ENCODE peak calls at places on chromosomes 16 and 17, in six cellular contexts. H, Y, N, C, F and K are unnamed samples.

GRCh38 chr17:20967776-20968175 is 75.0 kb downstream of the USP22 start:
- DNase-seq in H (peak), N (no peak), Y (no peak), F (no peak), C (no peak), K (peak)

GRCh38 chr17:7835818-7836595 is 2.0 kb downstream of the KDM6B start:
- DNase-seq in Y (peak), H (peak), F (peak), N (peak), C (no peak), K (peak)

GRCh38 chr17:5715478-5715877 is 131.2 kb upstream of the NLRP1 start:
- DNase-seq in H (no peak), Y (no peak), F (no peak), C (no peak), N (no peak), K (no peak)

GRCh38 chr17:78806451-78806850 is 24.4 kb upstream of the CYTH1 start:
- DNase-seq in C (no peak), N (no peak), H (no peak), F (no peak), Y (no peak), K (no peak)

GRCh38 chr17:2174471-2175293 is 119.8 kb downstream of the HIC1 start:
- DNase-seq in F (peak), Y (peak), C (no peak), N (peak), H (peak), K (peak)

GRCh38 chr17:63823659-63824331 is 3.4 kb upstream of the PSMC5 start:
- DNase-seq in H (no peak), C (no peak), F (no peak), N (no peak), Y (no peak), K (no peak)

GRCh38 chr17:72826602-72827001 is 265.9 kb downstream of the SLC39A11 start:
- DNase-seq in C (no peak), H (peak), F (no peak), Y (no peak), N (peak), K (peak)

GRCh38 chr16:14307623-14308356 is 236.7 kb downstream of the MRTFB start:
- DNase-seq in Y (peak), H (no peak), F (peak), N (no peak), C (no peak), K (peak)

GRCh38 chr16:84018710-84019109 is 23.9 kb downstream of the SLC38A8 start:
- DNase-seq in C (no peak), F (no peak), H (no peak), N (no peak), Y (no peak), K (no peak)

GRCh38 chr17:80637286-80637703 is 92.7 kb downstream of the RPTOR start:
- DNase-seq in Y (no peak), H (no peak), N (no peak), F (no peak), C (no peak), K (no peak)

GRCh38 chr16:3454631-3455147 is 11.2 kb downstream of the NAA60 start:
- DNase-seq in N (no peak), Y (no peak), F (no peak), C (no peak), H (no peak), K (no peak)

GRCh38 chr16:87464691-87465300 is 28.0 kb downstream of the ZCCHC14 start:
- DNase-seq in N (peak), C (no peak), Y (peak), H (peak), F (peak), K (peak)

GRCh38 chr16:4101421-4102275 is 14.6 kb downstream of the ADCY9 start:
- DNase-seq in C (no peak), Y (peak), H (no peak), N (no peak), F (peak), K (no peak)

GRCh38 chr17:61139219-61139618 is 260.4 kb upstream of the TBX2 start:
- DNase-seq in H (peak), C (peak), Y (no peak), N (peak), F (no peak), K (peak)

GRCh38 chr16:88479795-88480760 is 27.0 kb downstream of the ZFPM1 start:
- DNase-seq in C (no peak), H (no peak), F (peak), Y (no peak), N (no peak), K (no peak)

GRCh38 chr16:85650864-85651811 is 37.6 kb downstream of the GINS2 start:
- DNase-seq in F (peak), N (no peak), C (no peak), H (no peak), Y (peak), K (no peak)

GRCh38 chr17:66661411-66661843 is 173.5 kb upstream of the CACNG5 start:
- DNase-seq in F (no peak), Y (no peak), N (peak), H (peak), C (no peak), K (peak)

GRCh38 chr17:16507918-16508533 is 16.0 kb upstream of the LRRC75A start:
- DNase-seq in H (no peak), F (no peak), C (no peak), Y (no peak), N (no peak), K (no peak)

GRCh38 chr17:65101371-65101770 is 35.8 kb upstream of the RGS9 start:
- DNase-seq in F (no peak), C (no peak), Y (no peak), N (no peak), H (no peak), K (no peak)

GRCh38 chr17:14337596-14338079 is 36.8 kb downstream of the HS3ST3B1 start:
- DNase-seq in N (no peak), F (no peak), H (no peak), C (no peak), Y (no peak), K (no peak)

GRCh38 chr16:11138026-11138768 is 117.8 kb downstream of the SOCS1 start:
- DNase-seq in Y (no peak), C (no peak), F (no peak), H (no peak), N (no peak), K (no peak)

GRCh38 chr16:23132921-23133532 is 16.2 kb downstream of the USP31 start:
- DNase-seq in N (peak), Y (no peak), C (no peak), F (peak), H (no peak), K (no peak)

GRCh38 chr17:78124081-78124835 is 4.3 kb downstream of the TMC6 start:
- DNase-seq in F (no peak), C (no peak), N (no peak), Y (no peak), H (no peak), K (no peak)

GRCh38 chr17:27558842-27559505 is 72.0 kb upstream of the LGALS9 start:
- DNase-seq in F (no peak), N (no peak), H (no peak), C (no peak), Y (no peak), K (no peak)

GRCh38 chr17:53749178-53749577 is 73.5 kb upstream of the KIF2B start:
- DNase-seq in Y (no peak), N (peak), C (no peak), F (no peak), H (peak), K (no peak)

GRCh38 chr17:75063201-75063600 is 16.2 kb downstream of the KCTD2 start:
- DNase-seq in Y (no peak), N (no peak), C (no peak), F (no peak), H (no peak), K (no peak)

GRCh38 chr16:87922250-87922871 is 14.0 kb downstream of the CA5A start:
- DNase-seq in C (no peak), Y (no peak), H (no peak), N (no peak), F (peak), K (peak)

GRCh38 chr17:66945451-66945850 is 19.1 kb upstream of the CACNG4 start:
- DNase-seq in Y (no peak), N (no peak), F (no peak), C (no peak), H (no peak), K (no peak)

GRCh38 chr16:85210423-85211169 is 98.3 kb upstream of the CIBAR2 start:
- DNase-seq in Y (no peak), N (peak), C (no peak), F (no peak), H (peak), K (peak)

DNA sequence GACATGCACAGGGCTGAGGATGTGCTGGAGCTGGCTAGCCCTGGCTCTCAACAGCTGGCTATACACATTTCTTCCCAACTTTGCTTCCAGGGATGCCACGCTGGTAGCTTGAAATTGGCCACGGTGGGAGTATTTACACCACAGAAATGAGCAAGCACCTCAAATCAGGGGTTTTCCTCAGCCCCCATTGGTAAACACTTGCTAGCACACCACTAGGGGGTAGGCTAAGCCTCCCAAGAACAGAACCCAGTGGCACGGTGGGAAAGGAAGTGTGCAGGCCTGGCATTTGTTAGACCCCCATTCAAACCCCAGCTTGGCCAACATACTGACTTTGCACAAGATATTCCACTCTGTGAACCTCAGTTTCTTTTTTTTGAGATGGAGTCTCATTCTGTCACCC is 12.9 kb downstream of the DRC3 start:
- DNase-seq in C (no peak), H (peak), Y (no peak), N (no peak), F (no peak), K (peak)
- TF ChIP-seq CTCF in C (peak), H (peak), Y (no peak), N (peak), F (no peak), K (peak)

GRCh38 chr16:63982156-63982555 is 1139.7 kb downstream of the CDH11 start:
- DNase-seq in F (no peak), C (no peak), N (no peak), H (no peak), Y (no peak), K (no peak)

GRCh38 chr16:63976345-63976744 is 1145.5 kb downstream of the CDH11 start:
- DNase-seq in N (no peak), Y (no peak), F (no peak), H (no peak), C (no peak), K (no peak)

GRCh38 chr16:63981639-63982038 is 1140.2 kb downstream of the CDH11 start:
- DNase-seq in N (no peak), C (no peak), F (no peak), H (no peak), Y (no peak), K (no peak)

GRCh38 chr16:63975669-63976068 is 1146.2 kb downstream of the CDH11 start:
- DNase-seq in H (no peak), Y (no peak), N (no peak), C (no peak), F (no peak), K (no peak)

DNA sequence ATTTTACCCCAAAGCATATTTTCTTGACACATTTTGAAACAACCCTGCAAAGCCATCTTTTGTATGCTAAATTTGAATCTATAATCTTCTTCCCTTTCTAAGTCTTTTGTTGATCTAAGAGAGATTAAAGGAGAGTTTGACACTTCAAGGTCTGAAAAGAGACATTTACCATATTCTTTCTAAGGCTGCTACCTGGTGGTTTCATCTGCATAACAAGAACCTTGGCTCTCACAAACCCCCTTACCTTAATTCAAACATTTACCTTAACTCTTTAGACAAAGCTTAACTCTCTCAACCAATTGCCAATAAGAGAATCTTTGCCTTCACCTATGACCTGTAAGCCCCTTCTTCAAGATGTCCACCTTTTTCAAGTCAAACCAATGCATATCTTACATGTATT is 1143.6 kb downstream of the CDH11 start:
- DNase-seq in H (no peak), C (no peak), N (no peak), Y (no peak), F (no peak), K (no peak)
- H3K4me3 ChIP-seq in H (no peak), C (no peak), N (no peak), Y (no peak), F (no peak), K (no peak)

GRCh38 chr16:82738699-82739098 is 111.9 kb downstream of the CDH13 start:
- DNase-seq in H (peak), Y (no peak), F (no peak), C (no peak), N (no peak), K (peak)
- TF ChIP-seq CTCF in H (peak), Y (peak), F (peak), C (peak), N (peak), K (peak)

DNA sequence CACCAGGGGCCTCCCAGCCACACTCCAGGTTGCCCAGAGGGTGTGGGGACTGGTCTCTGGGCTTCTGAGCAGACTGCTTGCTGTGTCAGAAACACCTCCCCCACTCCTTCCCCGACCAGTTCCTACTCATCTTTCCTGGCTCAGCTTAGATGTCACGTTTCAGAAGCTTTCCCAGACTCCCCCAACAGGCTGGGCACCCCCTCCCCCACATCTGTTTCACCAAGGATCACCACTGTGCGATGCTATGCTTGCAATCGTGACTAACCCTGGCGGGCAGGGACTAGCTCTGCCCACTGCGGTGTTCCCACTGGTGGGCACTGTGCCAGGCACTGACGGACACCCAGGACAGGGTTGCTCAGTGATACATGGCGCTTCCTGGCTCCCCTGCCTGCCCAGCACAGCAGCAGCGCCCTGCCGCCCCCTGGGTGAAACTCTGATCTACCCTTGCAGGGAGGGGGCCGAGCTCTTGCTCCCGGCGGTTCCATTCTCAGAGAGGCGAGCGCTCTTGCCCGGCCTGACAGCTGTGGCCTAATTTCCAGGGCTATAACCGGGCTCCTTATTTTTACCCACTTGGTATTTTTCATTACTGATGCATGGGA is 29.4 kb upstream of the MTSS2 start:
- DNase-seq in H (peak), N (peak), F (peak), C (no peak), Y (peak), K (peak)
- H3K4me3 ChIP-seq in H (no peak), N (no peak), F (peak), C (no peak), Y (peak), K (peak)

DNA sequence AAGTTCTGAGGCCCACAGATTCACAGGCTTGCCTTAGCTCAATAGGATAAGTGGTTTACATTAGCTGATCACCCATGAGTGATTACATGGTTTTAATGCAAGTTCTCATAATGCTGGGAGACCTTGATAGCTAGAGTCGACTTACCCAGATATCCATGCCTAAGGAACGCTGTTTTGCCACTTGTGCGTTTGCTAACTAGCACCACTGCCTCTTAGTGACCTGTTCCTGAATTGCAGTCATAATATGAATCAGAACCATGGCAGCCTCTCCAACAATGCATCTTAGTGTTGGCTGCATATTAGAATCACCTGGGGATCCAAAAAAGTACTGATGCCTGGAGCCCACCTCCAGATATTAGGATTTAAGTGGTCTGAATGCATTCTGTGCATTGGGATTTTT is 251.1 kb upstream of the CDH5 start:
- DNase-seq in N (no peak), Y (no peak), F (no peak), C (no peak), H (no peak), K (no peak)
- TF ChIP-seq CTCF in N (no peak), Y (no peak), F (no peak), C (no peak), H (no peak), K (peak)

DNA sequence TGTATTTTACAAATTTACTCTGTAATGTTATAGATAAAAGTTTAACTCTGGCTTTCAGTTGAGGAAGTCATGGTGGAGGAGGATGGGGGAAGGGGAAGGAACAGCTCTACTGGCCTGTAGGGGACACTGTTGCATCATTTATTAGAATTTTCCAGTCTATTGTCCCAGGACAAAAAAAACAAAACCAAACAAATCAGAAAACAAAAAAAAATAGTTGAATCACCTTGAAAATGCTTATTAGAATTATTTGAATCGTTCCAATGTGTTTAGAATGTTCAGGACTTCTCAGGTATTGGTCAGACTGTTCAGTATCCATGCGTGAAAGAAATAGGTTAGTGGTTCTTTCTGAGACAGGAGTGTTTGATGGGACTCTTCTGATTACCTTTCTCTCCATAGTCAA is 242.0 kb downstream of the FTO start:
- DNase-seq in C (no peak), H (peak), Y (no peak), F (no peak), N (peak), K (peak)
- H3K4me3 ChIP-seq in C (no peak), H (no peak), Y (no peak), F (no peak), N (no peak), K (no peak)

GRCh38 chr16:50667497-50668367 is 13.4 kb downstream of the SNX20 start:
- DNase-seq in C (no peak), F (no peak), N (no peak), Y (no peak), H (no peak), K (no peak)
- TF ChIP-seq CTCF in C (peak), F (no peak), N (no peak), Y (no peak), H (no peak), K (peak)